ENCODE peak calls at places on chromosomes 4 and X, in eight cellular contexts. One of them, this sample, is unnamed.

GRCh38 chr4:109078724-109079123 is 223.7 kb downstream of the COL25A1 start:
- DNase-seq in activated CD4-positive, alpha-beta T cell treated with anti-CD3 and anti-CD28 coated beads for 36 hours: no peak
- DNase-seq in stimulated activated naive B cell treated with anti-CD40 and anti-IgM and Interleukin-4, amounts not matched to agents 10 μg/mL and 1 μg/mL and 100 μg/mL, for 72 hours: no peak
- DNase-seq in GM03348: peak; percentile 53
- DNase-seq in esophagus muscularis mucosa: no peak
- DNase-seq in skeletal muscle cell: peak; percentile 85
- DNase-seq in body of pancreas: no peak
- DNase-seq in type B pancreatic cell: no peak
- DNase-seq in this sample: no peak

GRCh38 chr4:151743128-151743854 is 17.5 kb downstream of the GATB start:
- DNase-seq in GM03348: no peak
- DNase-seq in activated CD4-positive, alpha-beta T cell treated with anti-CD3 and anti-CD28 coated beads for 36 hours: no peak
- DNase-seq in esophagus muscularis mucosa: no peak
- DNase-seq in skeletal muscle cell: no peak
- DNase-seq in stimulated activated naive B cell treated with anti-CD40 and anti-IgM and Interleukin-4, amounts not matched to agents 10 μg/mL and 1 μg/mL and 100 μg/mL, for 72 hours: no peak
- DNase-seq in type B pancreatic cell: no peak
- DNase-seq in body of pancreas: no peak
- DNase-seq in this sample: no peak

GRCh38 chr4:186217733-186218293 is 9.5 kb upstream of the KLKB1 start:
- DNase-seq in type B pancreatic cell: no peak
- DNase-seq in activated CD4-positive, alpha-beta T cell treated with anti-CD3 and anti-CD28 coated beads for 36 hours: no peak
- DNase-seq in stimulated activated naive B cell treated with anti-CD40 and anti-IgM and Interleukin-4, amounts not matched to agents 10 μg/mL and 1 μg/mL and 100 μg/mL, for 72 hours: no peak
- DNase-seq in esophagus muscularis mucosa: no peak
- DNase-seq in body of pancreas: no peak
- DNase-seq in skeletal muscle cell: no peak
- DNase-seq in GM03348: no peak
- DNase-seq in this sample: no peak

GRCh38 chr4:86683983-86684382 is 89.9 kb downstream of the PTPN13 start:
- DNase-seq in stimulated activated naive B cell treated with anti-CD40 and anti-IgM and Interleukin-4, amounts not matched to agents 10 μg/mL and 1 μg/mL and 100 μg/mL, for 72 hours: no peak
- DNase-seq in type B pancreatic cell: no peak
- DNase-seq in body of pancreas: no peak
- DNase-seq in activated CD4-positive, alpha-beta T cell treated with anti-CD3 and anti-CD28 coated beads for 36 hours: no peak
- DNase-seq in skeletal muscle cell: no peak
- DNase-seq in esophagus muscularis mucosa: no peak
- DNase-seq in GM03348: no peak
- DNase-seq in this sample: no peak

GRCh38 chr4:157143365-157143764 is 67.4 kb downstream of the GLRB start:
- DNase-seq in GM03348: no peak
- DNase-seq in skeletal muscle cell: peak; percentile 30
- DNase-seq in type B pancreatic cell: no peak
- DNase-seq in activated CD4-positive, alpha-beta T cell treated with anti-CD3 and anti-CD28 coated beads for 36 hours: no peak
- DNase-seq in esophagus muscularis mucosa: no peak
- DNase-seq in body of pancreas: no peak
- DNase-seq in stimulated activated naive B cell treated with anti-CD40 and anti-IgM and Interleukin-4, amounts not matched to agents 10 μg/mL and 1 μg/mL and 100 μg/mL, for 72 hours: no peak
- DNase-seq in this sample: no peak

GRCh38 chrX:110003167-110004156 is 548 bp downstream of the TMEM164 start:
- DNase-seq in activated CD4-positive, alpha-beta T cell treated with anti-CD3 and anti-CD28 coated beads for 36 hours: peak; percentile 15
- DNase-seq in stimulated activated naive B cell treated with anti-CD40 and anti-IgM and Interleukin-4, amounts not matched to agents 10 μg/mL and 1 μg/mL and 100 μg/mL, for 72 hours: peak; percentile 42
- DNase-seq in GM03348: no peak
- DNase-seq in body of pancreas: peak; percentile 44
- DNase-seq in type B pancreatic cell: no peak
- DNase-seq in skeletal muscle cell: no peak
- DNase-seq in esophagus muscularis mucosa: no peak
- DNase-seq in this sample: no peak

GRCh38 chr4:181835348-181835747 is 407.9 kb upstream of the TENM3 start:
- DNase-seq in GM03348: no peak
- DNase-seq in stimulated activated naive B cell treated with anti-CD40 and anti-IgM and Interleukin-4, amounts not matched to agents 10 μg/mL and 1 μg/mL and 100 μg/mL, for 72 hours: no peak
- DNase-seq in esophagus muscularis mucosa: no peak
- DNase-seq in body of pancreas: no peak
- DNase-seq in skeletal muscle cell: no peak
- DNase-seq in activated CD4-positive, alpha-beta T cell treated with anti-CD3 and anti-CD28 coated beads for 36 hours: no peak
- DNase-seq in type B pancreatic cell: no peak
- DNase-seq in this sample: no peak

GRCh38 chr4:175351473-175351872 is 433.3 kb downstream of the ADAM29 start:
- DNase-seq in type B pancreatic cell: no peak
- DNase-seq in activated CD4-positive, alpha-beta T cell treated with anti-CD3 and anti-CD28 coated beads for 36 hours: no peak
- DNase-seq in GM03348: no peak
- DNase-seq in esophagus muscularis mucosa: no peak
- DNase-seq in body of pancreas: no peak
- DNase-seq in stimulated activated naive B cell treated with anti-CD40 and anti-IgM and Interleukin-4, amounts not matched to agents 10 μg/mL and 1 μg/mL and 100 μg/mL, for 72 hours: no peak
- DNase-seq in skeletal muscle cell: no peak
- DNase-seq in this sample: no peak

GRCh38 chrX:154373340-154374306 is 811 bp downstream of the FLNA start:
- DNase-seq in body of pancreas: peak; percentile 84
- DNase-seq in stimulated activated naive B cell treated with anti-CD40 and anti-IgM and Interleukin-4, amounts not matched to agents 10 μg/mL and 1 μg/mL and 100 μg/mL, for 72 hours: no peak
- DNase-seq in GM03348: peak; percentile 64
- DNase-seq in type B pancreatic cell: no peak
- DNase-seq in skeletal muscle cell: peak; percentile 28
- DNase-seq in esophagus muscularis mucosa: no peak
- DNase-seq in activated CD4-positive, alpha-beta T cell treated with anti-CD3 and anti-CD28 coated beads for 36 hours: peak; percentile 57
- DNase-seq in this sample: peak; percentile 87

GRCh38 chr4:186298034-186298647 is 32.2 kb downstream of the F11 start:
- DNase-seq in body of pancreas: no peak
- DNase-seq in esophagus muscularis mucosa: no peak
- DNase-seq in activated CD4-positive, alpha-beta T cell treated with anti-CD3 and anti-CD28 coated beads for 36 hours: peak; percentile 9
- DNase-seq in GM03348: no peak
- DNase-seq in skeletal muscle cell: no peak
- DNase-seq in stimulated activated naive B cell treated with anti-CD40 and anti-IgM and Interleukin-4, amounts not matched to agents 10 μg/mL and 1 μg/mL and 100 μg/mL, for 72 hours: no peak
- DNase-seq in type B pancreatic cell: no peak
- DNase-seq in this sample: no peak

GRCh38 chr4:129264008-129264657 is 168.2 kb downstream of the C4orf33 start:
- DNase-seq in GM03348: no peak
- DNase-seq in stimulated activated naive B cell treated with anti-CD40 and anti-IgM and Interleukin-4, amounts not matched to agents 10 μg/mL and 1 μg/mL and 100 μg/mL, for 72 hours: no peak
- DNase-seq in type B pancreatic cell: no peak
- DNase-seq in skeletal muscle cell: no peak
- DNase-seq in activated CD4-positive, alpha-beta T cell treated with anti-CD3 and anti-CD28 coated beads for 36 hours: no peak
- DNase-seq in esophagus muscularis mucosa: no peak
- DNase-seq in body of pancreas: no peak
- DNase-seq in this sample: no peak